ENCODE peak calls at places on chromosome 7, in five cellular contexts. O is CD8-positive, alpha-beta T cell; T is A549; J is fibroblast of mammary gland; R is fibroblast of the aortic adventitia. U is an unnamed sample.

GRCh38 chr7:20797174-20798080 is 10.7 kb upstream of the SP8 start:
- DNase-seq in O (no peak), T (peak; percentile 39), J (no peak), R (no peak), U (no peak)

GRCh38 chr7:44273681-44274622 is 51.4 kb downstream of the CAMK2B start:
- DNase-seq in O (no peak), T (no peak), J (no peak), R (no peak), U (no peak)

GRCh38 chr7:103636153-103636552 is 190.1 kb upstream of the SLC26A5 start:
- DNase-seq in O (no peak), T (no peak), J (peak; percentile 46), R (peak; percentile 47), U (peak; percentile 52)

GRCh38 chr7:45244996-45245395 is 87.4 kb downstream of the RAMP3 start:
- DNase-seq in O (no peak), T (no peak), J (no peak), R (no peak), U (no peak)

GRCh38 chr7:146138926-146139325 is 22.3 kb downstream of the CNTNAP2 start:
- DNase-seq in O (no peak), T (no peak), J (no peak), R (no peak), U (no peak)

GRCh38 chr7:27210441-27211083 is 10.7 kb upstream of the HOXA13 start:
- DNase-seq in O (no peak), T (peak; percentile 79), J (peak; percentile 45), R (peak; percentile 45), U (peak; percentile 49)

GRCh38 chr7:46321556-46322205 is 400.6 kb upstream of the IGFBP3 start:
- DNase-seq in O (no peak), T (no peak), J (peak; percentile 68), R (peak; percentile 40), U (peak; percentile 93)

GRCh38 chr7:38280707-38281106 is 7.3 kb upstream of the TARP start:
- DNase-seq in O (no peak), T (no peak), J (no peak), R (no peak), U (no peak)

GRCh38 chr7:142632291-142633134 is 116.8 kb upstream of the PRSS1 start:
- DNase-seq in O (peak; percentile 10), T (peak; percentile 71), J (peak; percentile 71), R (peak; percentile 71), U (peak; percentile 72)

GRCh38 chr7:75628055-75628454 is 110.7 kb downstream of the HIP1 start:
- DNase-seq in O (no peak), T (no peak), J (no peak), R (no peak), U (no peak)

GRCh38 chr7:73397521-73397934 is 36.0 kb upstream of the FZD9 start:
- DNase-seq in O (no peak), T (no peak), J (no peak), R (no peak), U (no peak)

GRCh38 chr7:158431941-158432347 is 155.7 kb downstream of the PTPRN2 start:
- DNase-seq in O (no peak), T (peak; percentile 98), J (peak; percentile 95), R (peak; percentile 10), U (peak; percentile 88)

GRCh38 chr7:4712371-4713182 is 30.5 kb downstream of the FOXK1 start:
- DNase-seq in O (no peak), T (peak; percentile 88), J (peak; percentile 78), R (no peak), U (no peak)

GRCh38 chr7:66047426-66047825 is 28.2 kb upstream of the ASL start:
- DNase-seq in O (no peak), T (peak; percentile 31), J (peak; percentile 98), R (peak; percentile 97), U (peak; percentile 93)

GRCh38 chr7:50706469-50706937 is 76.2 kb downstream of the GRB10 start:
- DNase-seq in O (no peak), T (no peak), J (no peak), R (peak; percentile 27), U (no peak)

GRCh38 chr7:19442016-19442785 is 266.6 kb downstream of the POLR1F start:
- DNase-seq in O (no peak), T (peak; percentile 3), J (peak; percentile 71), R (peak; percentile 80), U (peak; percentile 80)

GRCh38 chr7:157027568-157028527 is 17.4 kb upstream of the MNX1 start:
- DNase-seq in O (no peak), T (no peak), J (no peak), R (no peak), U (no peak)

GRCh38 chr7:7798510-7798909 is 80.1 kb upstream of the RPA3 start:
- DNase-seq in O (no peak), T (no peak), J (no peak), R (no peak), U (no peak)

GRCh38 chr7:99112979-99113378 is 30.9 kb downstream of the SMURF1 start:
- DNase-seq in O (no peak), T (no peak), J (no peak), R (no peak), U (no peak)

GRCh38 chr7:143901360-143901709 is 641 bp downstream of the TCAF1 start:
- DNase-seq in O (no peak), T (peak; percentile 12), J (peak; percentile 46), R (peak; percentile 66), U (peak; percentile 61)

GRCh38 chr7:148624735-148625134 is 34.2 kb downstream of the C7orf33 start:
- DNase-seq in O (no peak), T (no peak), J (peak; percentile 14), R (no peak), U (no peak)

GRCh38 chr7:1973321-1974251 is 259.2 kb downstream of the MAD1L1 start:
- DNase-seq in O (no peak), T (no peak), J (no peak), R (no peak), U (no peak)

GRCh38 chr7:149856583-149856982 is 17.2 kb upstream of the ATP6V0E2 start:
- DNase-seq in O (no peak), T (no peak), J (no peak), R (no peak), U (no peak)

GRCh38 chr7:93150200-93150835 is 2.1 kb upstream of the SAMD9L start:
- DNase-seq in O (no peak), T (no peak), J (peak; percentile 52), R (peak; percentile 42), U (peak; percentile 21)

GRCh38 chr7:30849565-30849964 is 62.1 kb upstream of the AQP1 start:
- DNase-seq in O (no peak), T (no peak), J (no peak), R (no peak), U (no peak)

GRCh38 chr7:96887426-96887825 is 117.9 kb upstream of the DLX6 start:
- DNase-seq in O (no peak), T (no peak), J (peak; percentile 6), R (no peak), U (no peak)

GRCh38 chr7:73838642-73839041 is 3.7 kb downstream of the METTL27 start:
- DNase-seq in O (no peak), T (no peak), J (no peak), R (no peak), U (no peak)

GRCh38 chr7:31466036-31466435 is 47.9 kb upstream of the ITPRID1 start:
- DNase-seq in O (no peak), T (no peak), J (no peak), R (no peak), U (no peak)

GRCh38 chr7:13077466-13077865 is 390.0 kb downstream of the ARL4A start:
- DNase-seq in O (no peak), T (no peak), J (peak; percentile 12), R (no peak), U (peak; percentile 43)

GRCh38 chr7:2212906-2213305 is 19.8 kb downstream of the MAD1L1 start:
- DNase-seq in O (no peak), T (no peak), J (no peak), R (no peak), U (no peak)

GRCh38 chr7:21507627-21508343 is 35.1 kb upstream of the DNAH11 start:
- DNase-seq in O (no peak), T (no peak), J (peak; percentile 47), R (peak; percentile 63), U (peak; percentile 69)

GRCh38 chr7:78265486-78265885 is 466.9 kb downstream of the PHTF2 start:
- DNase-seq in O (no peak), T (no peak), J (no peak), R (no peak), U (no peak)

GRCh38 chr7:105600720-105601550 is 19.6 kb upstream of the EFCAB10 start:
- DNase-seq in O (no peak), T (no peak), J (no peak), R (no peak), U (no peak)

GRCh38 chr7:44383566-44383965 is 58.2 kb upstream of the CAMK2B start:
- DNase-seq in O (no peak), T (no peak), J (peak; percentile 81), R (peak; percentile 74), U (peak; percentile 69)

GRCh38 chr7:30146127-30146612 is 11.4 kb downstream of the MTURN start:
- DNase-seq in O (no peak), T (no peak), J (no peak), R (no peak), U (peak; percentile 21)

GRCh38 chr7:31096198-31096881 is 44.2 kb downstream of the ADCYAP1R1 start:
- DNase-seq in O (no peak), T (no peak), J (no peak), R (no peak), U (no peak)

GRCh38 chr7:123682690-123683089 is 27.0 kb downstream of the LMOD2 start:
- DNase-seq in O (no peak), T (peak; percentile 19), J (peak; percentile 69), R (peak; percentile 81), U (peak; percentile 83)

GRCh38 chr7:154566877-154567276 is 436.0 kb downstream of the PAXIP1 start:
- DNase-seq in O (no peak), T (no peak), J (no peak), R (no peak), U (no peak)
- TF ChIP-seq CTCF in O (no peak), T (peak; percentile 7), J (no peak), R (no peak), U (no peak)

DNA sequence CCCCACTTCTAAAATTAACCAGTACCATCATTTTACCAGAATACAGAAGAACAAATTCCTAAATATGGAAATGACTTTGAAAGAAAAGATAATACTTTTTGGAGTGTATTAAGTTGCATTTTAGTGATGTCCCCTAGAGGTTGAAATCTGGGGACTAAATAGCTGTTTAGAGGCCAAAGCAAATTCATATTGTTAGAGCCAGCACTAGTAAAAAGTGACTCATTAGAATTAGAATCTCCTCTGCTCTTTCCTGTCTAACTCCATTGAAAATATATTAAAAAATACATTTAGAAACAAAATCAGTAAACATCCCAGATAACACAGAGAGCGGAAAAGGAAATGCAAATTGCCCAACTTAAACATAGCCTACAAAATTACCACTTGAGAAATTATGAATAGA is 1189.6 kb upstream of the C7orf33 start:
- DNase-seq in O (no peak), T (no peak), J (no peak), R (no peak), U (no peak)
- H3K4me3 ChIP-seq in O (no peak overlapping the region), T (no peak overlapping the region), J (no peak overlapping the region), R (no peak overlapping the region), U (no peak overlapping the region)

DNA sequence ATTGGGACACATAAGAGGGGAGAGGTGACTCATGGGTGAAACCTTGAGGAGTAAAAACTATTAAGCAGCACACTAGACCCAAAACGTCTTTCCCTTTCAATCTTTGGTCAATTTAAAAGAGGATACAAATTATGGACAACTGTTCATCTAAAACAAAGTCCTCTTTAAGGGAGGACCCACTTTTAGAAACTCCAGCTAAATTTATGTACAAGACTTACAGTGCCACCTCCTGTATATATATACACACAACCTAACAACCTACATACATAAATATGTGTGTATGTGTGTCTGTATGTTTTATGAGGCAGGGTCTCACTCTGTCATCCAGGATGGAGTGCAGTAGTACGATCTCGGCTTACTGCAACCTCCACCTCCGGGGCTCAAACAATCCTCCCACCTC is 18.1 kb upstream of the ZC3HAV1 start:
- DNase-seq in O (no peak), T (no peak), J (peak; percentile 9), R (peak; percentile 62), U (no peak)
- TF ChIP-seq CTCF in O (peak; percentile 39), T (no peak), J (no peak), R (peak; percentile 40), U (no peak)

GRCh38 chr7:135168489-135169140 is 1.9 kb downstream of the CYREN start:
- DNase-seq in O (no peak), T (no peak), J (no peak), R (no peak), U (no peak)
- H3K4me3 ChIP-seq in O (no peak overlapping the region), T (peak overlapping the region; percentile 87), J (no peak overlapping the region), R (peak overlapping the region; percentile 81), U (peak overlapping the region; percentile 68)